ENCODE peak calls at places on chromosome 3, in nine cellular contexts. G is GM23248; K is left colon; N is psoas muscle; Y is cardiac muscle cell; T is nephron progenitor cell; X is stimulated activated CD8-positive, alpha-beta memory T cell treated with anti-CD3 and anti-CD28 coated beads, Interleukin-4, amount 100 ng/mL, for 1 hour; W is NCI-H1105 treated with DMSO at 0.1 percent for 48 hours; B is AG08396. V is an unnamed sample.

GRCh38 chr3:17481116-17481515 is 261.3 kb downstream of the TBC1D5 start:
- DNase-seq in W (no peak), T (no peak), X (no peak), G (no peak), N (peak), K (no peak), Y (no peak), B (no peak), V (peak)

GRCh38 chr3:37703633-37704032 is 158.0 kb upstream of the CTDSPL start:
- DNase-seq in T (no peak), N (no peak), K (no peak), B (no peak), W (no peak), X (no peak), Y (no peak), G (peak), V (no peak)

GRCh38 chr3:134627831-134628230 is 23.0 kb downstream of the KY start:
- DNase-seq in Y (no peak), W (no peak), N (no peak), X (no peak), K (peak), G (peak), T (no peak), B (no peak), V (no peak)

GRCh38 chr3:195178124-195178910 is 92.6 kb downstream of the XXYLT1 start:
- DNase-seq in X (no peak), N (no peak), G (no peak), T (no peak), K (no peak), W (peak), Y (no peak), B (no peak), V (peak)

GRCh38 chr3:8992199-8992598 is 28.9 kb upstream of the RAD18 start:
- DNase-seq in K (no peak), T (no peak), N (no peak), X (no peak), W (no peak), B (no peak), G (no peak), Y (no peak), V (no peak)

GRCh38 chr3:138399766-138400165 is 34.6 kb upstream of the ESYT3 start:
- DNase-seq in N (no peak), B (no peak), X (no peak), K (no peak), W (no peak), T (no peak), Y (no peak), G (no peak), V (no peak)

GRCh38 chr3:50050361-50050760 is 38.4 kb upstream of the RBM5 start:
- DNase-seq in T (no peak), N (no peak), X (no peak), K (no peak), G (peak), B (peak), W (peak), Y (no peak), V (no peak)

GRCh38 chr3:72659609-72660008 is 188.6 kb downstream of the SHQ1 start:
- DNase-seq in W (peak), N (no peak), K (no peak), X (no peak), T (no peak), B (no peak), Y (no peak), G (no peak), V (no peak)

V was measured in cerebellar cortex.